ENCODE peak calls at places on chromosomes 3 and 15, in four cellular contexts. Z is AG09309, G is coronary artery, V is right lobe of liver. I is an unnamed sample.

GRCh38 chr3:184465883-184466412 is 86.1 kb downstream of the CHRD start:
- DNase-seq in Z (no peak), G (no peak), V (no peak), I (no peak)

GRCh38 chr15:70680817-70681216 is 82.5 kb downstream of the UACA start:
- DNase-seq in Z (no peak), G (no peak), V (no peak), I (no peak)

GRCh38 chr15:76512971-76513370 is 176.4 kb downstream of the ISL2 start:
- DNase-seq in Z (no peak), G (no peak), V (no peak), I (no peak)

GRCh38 chr15:42591238-42591936 is 16.0 kb downstream of the STARD9 start:
- DNase-seq in Z (no peak), G (no peak), V (no peak), I (no peak)

GRCh38 chr15:90451215-90451850 is 63.3 kb downstream of the IQGAP1 start:
- DNase-seq in Z (peak; percentile 25), G (no peak), V (no peak), I (no peak)

GRCh38 chr3:61562810-61563613 is 1.6 kb downstream of the PTPRG start:
- DNase-seq in Z (no peak), G (peak; percentile 78), V (peak; percentile 45), I (peak; percentile 59)

GRCh38 chr3:71162221-71162620 is 421.3 kb downstream of the FOXP1 start:
- DNase-seq in Z (no peak), G (no peak), V (no peak), I (no peak)

GRCh38 chr3:58434990-58435389 is 1.4 kb upstream of the PDHB start:
- DNase-seq in Z (peak; percentile 57), G (no peak), V (no peak), I (no peak)

GRCh38 chr15:63176302-63176701 is 13.1 kb upstream of the RAB8B start:
- DNase-seq in Z (no peak), G (no peak), V (no peak), I (no peak)

GRCh38 chr3:13040381-13041074 is 32.7 kb downstream of the IQSEC1 start:
- DNase-seq in Z (no peak), G (no peak), V (no peak), I (peak; percentile 63)

GRCh38 chr3:194785315-194785714 is 99.6 kb downstream of the FAM43A start:
- DNase-seq in Z (no peak), G (peak; percentile 58), V (no peak), I (no peak)

GRCh38 chr3:147415337-147415736 is 6.2 kb downstream of the ZIC1 start:
- DNase-seq in Z (no peak), G (no peak), V (no peak), I (no peak)

GRCh38 chr3:184241141-184241446 is 7.7 kb downstream of the ALG3 start:
- DNase-seq in Z (no peak), G (no peak), V (no peak), I (no peak)

GRCh38 chr3:186974824-186975281 is 44.5 kb downstream of the ST6GAL1 start:
- DNase-seq in Z (no peak), G (no peak), V (peak; percentile 79), I (no peak)

GRCh38 chr3:79178471-79178870 is 589.3 kb downstream of the ROBO1 start:
- DNase-seq in Z (no peak), G (no peak), V (no peak), I (no peak)

GRCh38 chr15:78761891-78762385 is 49.3 kb downstream of the ADAMTS7 start:
- DNase-seq in Z (no peak), G (no peak), V (no peak), I (peak; percentile 45)

GRCh38 chr15:51227967-51228783 is 110.2 kb downstream of the CYP19A1 start:
- DNase-seq in Z (peak; percentile 79), G (no peak), V (no peak), I (no peak)

GRCh38 chr15:77510066-77511044 is 89.7 kb downstream of the HMG20A start:
- DNase-seq in Z (no peak), G (no peak), V (no peak), I (no peak)

GRCh38 chr3:35832140-35832571 is 192.8 kb downstream of the ARPP21 start:
- DNase-seq in Z (no peak), G (no peak), V (no peak), I (no peak)

GRCh38 chr3:140378571-140379340 is 299.1 kb upstream of the TRIM42 start:
- DNase-seq in Z (no peak), G (no peak), V (no peak), I (no peak)

GRCh38 chr3:150744041-150745026 is 18.6 kb downstream of the SIAH2 start:
- DNase-seq in Z (no peak), G (no peak), V (no peak), I (no peak)

DNA sequence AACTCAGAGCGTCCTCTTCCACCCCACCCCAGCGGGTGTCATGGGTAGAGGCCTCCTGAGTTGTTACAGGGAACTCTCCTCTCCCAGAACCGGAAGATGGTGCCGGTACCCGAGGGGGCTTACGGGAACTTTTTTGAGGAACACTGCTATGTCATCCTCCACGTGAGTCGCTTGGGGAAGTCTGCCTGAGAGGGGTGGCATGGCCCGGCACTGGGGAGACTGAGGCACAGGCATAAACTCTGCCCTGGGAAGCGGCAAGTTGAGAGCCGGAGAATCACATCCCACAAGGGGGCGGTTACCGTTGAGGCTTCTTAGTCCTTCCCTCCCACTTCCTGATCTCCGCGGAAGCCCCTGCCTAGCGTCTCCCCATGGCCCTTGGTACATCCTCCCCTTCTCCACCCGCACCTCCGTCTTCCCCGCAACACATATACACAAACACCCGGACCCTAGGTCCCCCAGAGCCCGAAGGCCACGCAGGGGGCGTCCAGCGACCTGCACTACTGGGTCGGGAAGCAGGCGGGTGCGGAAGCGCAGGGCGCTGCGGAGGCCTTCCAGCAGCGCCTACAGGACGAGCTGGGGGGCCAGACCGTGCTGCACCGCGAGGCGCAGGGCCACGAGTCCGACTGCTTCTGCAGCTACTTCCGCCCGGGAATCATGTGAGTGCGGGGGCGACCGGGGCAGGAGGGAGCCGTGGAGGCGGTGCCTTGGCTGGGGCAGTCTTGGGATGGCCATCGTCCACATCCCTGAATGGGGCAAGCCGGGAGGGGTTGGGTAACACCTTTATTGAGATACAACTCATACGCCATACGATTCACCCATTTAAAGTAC is 3.4 kb downstream of the VILL start:
- DNase-seq in Z (no peak), G (peak; percentile 90), V (peak; percentile 88), I (peak; percentile 88)
- TF ChIP-seq CTCF in Z (peak; percentile 28), G (no peak), V (no peak), I (no peak)

GRCh38 chr15:38010390-38010789 is 76.0 kb downstream of the TMCO5A start:
- DNase-seq in Z (no peak), G (no peak), V (no peak), I (no peak)
- TF ChIP-seq CTCF in Z (peak; percentile 24), G (no peak), V (no peak), I (no peak)

DNA sequence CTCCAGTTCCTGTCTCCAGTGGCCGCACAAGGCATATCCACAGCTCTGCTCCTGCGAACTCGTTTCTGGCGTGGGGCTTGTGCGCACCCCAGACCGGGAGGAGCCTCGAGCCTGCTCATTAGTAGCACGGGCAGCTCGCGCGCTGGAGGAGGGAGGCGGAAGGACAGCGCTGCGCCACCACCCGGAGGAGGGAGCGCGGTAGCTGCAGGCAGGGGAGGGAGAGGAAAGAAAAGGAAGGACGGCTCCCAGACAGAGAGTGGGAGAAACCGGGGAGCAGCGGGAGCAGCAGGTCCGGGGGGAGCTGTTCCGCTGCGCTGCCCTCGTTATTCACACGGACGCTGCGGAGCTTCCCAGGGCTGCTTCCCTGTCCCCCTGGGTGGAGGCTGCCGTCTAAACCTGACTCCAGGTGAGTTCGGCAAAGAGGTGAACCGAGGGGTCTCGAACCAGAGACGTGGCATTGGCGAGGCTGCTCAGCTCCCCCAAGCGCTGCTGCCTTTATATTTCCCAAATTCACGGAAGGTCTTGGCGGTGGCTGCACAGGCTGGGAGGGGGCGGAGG is 121.3 kb upstream of the ZNF717 start:
- DNase-seq in Z (peak; percentile 39), G (no peak), V (peak; percentile 30), I (no peak)
- TF ChIP-seq CTCF in Z (peak; percentile 65), G (no peak), V (no peak), I (no peak)

DNA sequence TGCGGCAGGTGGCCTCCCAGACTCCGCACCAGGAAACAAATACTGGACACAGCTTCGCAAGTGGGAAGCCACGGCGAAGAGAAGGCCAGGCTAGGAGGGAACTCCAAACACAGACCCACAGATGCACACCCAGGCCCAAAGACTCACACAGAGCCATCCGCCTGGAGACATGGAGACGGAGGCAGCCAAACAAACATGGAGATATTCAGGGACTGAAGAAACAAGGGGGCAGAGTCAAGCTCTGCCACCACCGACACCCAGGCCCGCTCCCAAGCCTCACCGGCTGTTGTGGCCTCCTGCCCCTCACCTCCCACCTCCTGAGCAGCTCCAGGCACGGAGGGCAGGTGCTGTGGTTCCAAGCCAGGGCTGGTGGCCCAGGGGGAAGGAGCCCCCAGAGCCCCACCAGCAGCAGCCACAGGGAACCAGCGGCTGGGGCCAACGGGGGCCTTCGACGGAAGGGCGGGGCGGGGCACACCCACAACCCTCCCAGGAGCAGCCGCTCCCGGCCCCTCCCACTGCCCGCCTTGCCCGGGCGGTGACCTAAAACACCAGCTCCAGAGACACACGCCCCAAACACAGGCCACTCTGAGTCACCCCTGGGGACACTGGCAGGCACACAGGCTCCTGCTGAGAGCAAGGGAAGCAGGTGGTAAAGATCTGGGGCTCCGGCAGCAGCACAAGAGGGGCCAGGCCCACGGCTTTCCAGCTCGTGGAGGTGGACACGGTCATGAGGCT is 31.9 kb downstream of the TNK2 start:
- DNase-seq in Z (no peak), G (no peak), V (no peak), I (no peak)
- TF ChIP-seq CTCF in Z (no peak), G (no peak), V (no peak), I (no peak)

I was measured in Peyer's patch.